ENCODE peak calls at places on chromosomes 13 and 19, in six cellular contexts. Y, C, W, N, D and T are unnamed samples.

GRCh38 chr13:51758691-51759090 is 45.3 kb downstream of the DHRS12 start:
- DNase-seq in W (no peak), D (no peak), Y (no peak), C (no peak), N (no peak), T (no peak)

GRCh38 chr19:15428956-15429824 is 10.4 kb upstream of the AKAP8L start:
- DNase-seq in N (no peak), Y (no peak), D (no peak), W (no peak), C (no peak), T (no peak)

GRCh38 chr13:44142911-44143665 is 230.5 kb upstream of the SERP2 start:
- DNase-seq in N (no peak), C (peak; percentile 29), Y (no peak), W (no peak), D (no peak), T (no peak)

GRCh38 chr19:35756373-35757230 is at the start of gene HSPB6:
- DNase-seq in D (no peak), W (no peak), N (peak; percentile 60), Y (peak; percentile 23), C (peak; percentile 83), T (no peak)

GRCh38 chr13:65829241-65830008 is 1400.7 kb downstream of the PCDH9 start:
- DNase-seq in N (no peak), Y (no peak), D (no peak), C (no peak), W (no peak), T (no peak)

GRCh38 chr13:41746259-41746658 is 214.7 kb downstream of the VWA8 start:
- DNase-seq in N (peak; percentile 77), Y (no peak), D (peak; percentile 30), C (peak; percentile 43), W (no peak), T (no peak)

GRCh38 chr13:111011899-111012298 is 97.0 kb upstream of the ANKRD10 start:
- DNase-seq in N (peak; percentile 5), W (no peak), D (no peak), Y (peak; percentile 21), C (no peak), T (no peak)

GRCh38 chr19:33290956-33291622 is 11.2 kb downstream of the CEBPA start:
- DNase-seq in D (no peak), Y (no peak), W (no peak), N (no peak), C (no peak), T (no peak)

GRCh38 chr13:100674363-100674847 is at the start of gene TMTC4:
- DNase-seq in D (no peak), C (no peak), Y (no peak), W (peak; percentile 27), N (no peak), T (no peak)

GRCh38 chr19:1956143-1956537 is 15.2 kb downstream of the CSNK1G2 start:
- DNase-seq in C (no peak), D (no peak), N (no peak), W (no peak), Y (no peak), T (no peak)

GRCh38 chr19:15779756-15780476 is 7.5 kb upstream of the OR10H5 start:
- DNase-seq in Y (no peak), C (peak; percentile 60), W (no peak), N (peak; percentile 21), D (no peak), T (no peak)

GRCh38 chr13:76991432-76991795 is 467 bp upstream of the CLN5 start:
- DNase-seq in N (no peak), W (no peak), D (no peak), C (no peak), Y (peak; percentile 92), T (peak; percentile 66)

GRCh38 chr13:92657565-92657964 is 569.0 kb upstream of the GPC6 start:
- DNase-seq in W (no peak), D (no peak), C (peak; percentile 67), N (no peak), Y (no peak), T (no peak)

GRCh38 chr19:33383722-33384292 is 10.3 kb downstream of the CEBPG start:
- DNase-seq in D (no peak), C (no peak), N (no peak), W (no peak), Y (no peak), T (no peak)

GRCh38 chr19:44653977-44654784 is 10.5 kb downstream of the PVR start:
- DNase-seq in N (peak; percentile 63), D (no peak), C (peak; percentile 68), W (peak; percentile 33), Y (peak; percentile 88), T (peak; percentile 90)

GRCh38 chr19:51394045-51394836 is 3.9 kb upstream of the C19orf84 start:
- DNase-seq in W (peak; percentile 83), Y (peak; percentile 99), C (peak; percentile 99), D (peak; percentile 96), N (peak; percentile 99), T (peak; percentile 93)

GRCh38 chr19:46901701-46902401 is 41.1 kb downstream of the ARHGAP35 start:
- DNase-seq in W (no peak), C (no peak), N (peak; percentile 52), Y (no peak), D (no peak), T (no peak)

GRCh38 chr19:50669319-50670101 is 20.3 kb downstream of the C19orf81 start:
- DNase-seq in W (no peak), Y (peak; percentile 57), D (no peak), N (peak; percentile 20), C (peak; percentile 50), T (peak; percentile 73)

GRCh38 chr19:55591555-55591954 is 7.8 kb downstream of the FIZ1 start:
- DNase-seq in D (no peak), C (no peak), W (no peak), N (no peak), Y (no peak), T (no peak)

GRCh38 chr13:109569938-109570711 is 216.3 kb downstream of the IRS2 start:
- DNase-seq in D (no peak), W (no peak), N (no peak), Y (peak; percentile 65), C (no peak), T (peak; percentile 14)

GRCh38 chr13:67725999-67726398 is 495.9 kb upstream of the PCDH9 start:
- DNase-seq in Y (no peak), W (no peak), N (no peak), D (no peak), C (no peak), T (no peak)

GRCh38 chr13:105278797-105279425 is 1256.6 kb downstream of the EFNB2 start:
- DNase-seq in C (no peak), N (no peak), D (no peak), W (no peak), Y (no peak), T (no peak)

GRCh38 chr13:42477588-42478190 is 96.3 kb upstream of the TNFSF11 start:
- DNase-seq in C (peak; percentile 43), N (no peak), Y (no peak), D (no peak), W (no peak), T (no peak)

GRCh38 chr19:18396471-18397241 is 766 bp downstream of the LRRC25 start:
- DNase-seq in N (no peak), Y (no peak), W (no peak), D (no peak), C (no peak), T (no peak)

GRCh38 chr19:48445606-48446481 is at the start of gene GRWD1:
- DNase-seq in W (peak; percentile 78), N (peak; percentile 93), D (peak; percentile 81), C (peak; percentile 97), Y (peak; percentile 98), T (peak; percentile 94)
- TF ChIP-seq CTCF in W (no peak), N (no peak), D (peak; percentile 6), C (peak; percentile 7), Y (no peak), T (no peak)

GRCh38 chr19:36973844-36974195 is 57.7 kb downstream of the ZNF568 start:
- DNase-seq in N (no peak), D (no peak), W (no peak), C (no peak), Y (no peak), T (no peak)

GRCh38 chr19:36972594-36972993 is 56.5 kb downstream of the ZNF568 start:
- DNase-seq in C (no peak), D (no peak), N (no peak), Y (no peak), W (no peak), T (no peak)

GRCh38 chr19:36973021-36973843 is 57.1 kb downstream of the ZNF568 start:
- DNase-seq in C (peak; percentile 87), N (peak; percentile 69), W (no peak), Y (peak; percentile 82), D (peak; percentile 29), T (peak; percentile 79)
- TF ChIP-seq CTCF in C (peak; percentile 80), N (peak; percentile 72), W (peak; percentile 14), Y (peak; percentile 48), D (peak; percentile 76), T (peak; percentile 31)

DNA sequence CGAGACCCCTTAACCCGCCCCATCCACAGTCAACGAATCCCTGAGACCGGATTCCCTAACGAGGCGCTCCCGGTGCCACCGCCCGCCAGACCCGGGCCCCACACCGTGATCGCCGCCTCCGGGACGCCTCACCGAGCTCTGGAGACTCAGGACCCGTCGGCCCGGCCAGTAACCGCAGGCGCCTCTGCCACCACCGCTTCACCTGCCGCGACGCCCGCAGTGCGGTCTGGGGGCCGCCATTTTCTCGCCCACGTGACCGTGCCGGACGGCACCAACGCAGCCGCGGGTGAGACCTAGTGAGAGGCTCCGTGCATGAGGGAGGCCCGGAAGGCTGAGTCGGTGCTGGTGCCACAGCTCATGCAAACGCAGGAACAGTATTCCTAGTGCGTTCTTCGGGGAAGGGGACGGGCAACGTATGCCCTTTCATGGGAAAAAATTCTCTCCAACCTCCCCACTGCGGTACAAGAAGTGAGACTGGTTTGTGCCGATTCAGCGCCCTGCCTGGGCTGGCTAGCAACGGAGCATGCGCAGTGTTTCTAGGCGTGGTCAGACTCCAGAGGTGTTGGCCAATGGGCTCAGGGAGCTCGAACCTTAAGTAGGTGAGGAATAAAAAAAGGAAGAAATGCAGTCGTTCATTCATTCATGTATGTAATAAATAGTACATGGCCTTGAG is at the start of gene DOHH:
- DNase-seq in Y (peak; percentile 97), D (peak; percentile 95), N (peak; percentile 94), C (peak; percentile 98), W (peak; percentile 85), T (peak; percentile 96)
- TF ChIP-seq CTCF in Y (no peak), D (no peak), N (no peak), C (no peak), W (no peak), T (no peak)

DNA sequence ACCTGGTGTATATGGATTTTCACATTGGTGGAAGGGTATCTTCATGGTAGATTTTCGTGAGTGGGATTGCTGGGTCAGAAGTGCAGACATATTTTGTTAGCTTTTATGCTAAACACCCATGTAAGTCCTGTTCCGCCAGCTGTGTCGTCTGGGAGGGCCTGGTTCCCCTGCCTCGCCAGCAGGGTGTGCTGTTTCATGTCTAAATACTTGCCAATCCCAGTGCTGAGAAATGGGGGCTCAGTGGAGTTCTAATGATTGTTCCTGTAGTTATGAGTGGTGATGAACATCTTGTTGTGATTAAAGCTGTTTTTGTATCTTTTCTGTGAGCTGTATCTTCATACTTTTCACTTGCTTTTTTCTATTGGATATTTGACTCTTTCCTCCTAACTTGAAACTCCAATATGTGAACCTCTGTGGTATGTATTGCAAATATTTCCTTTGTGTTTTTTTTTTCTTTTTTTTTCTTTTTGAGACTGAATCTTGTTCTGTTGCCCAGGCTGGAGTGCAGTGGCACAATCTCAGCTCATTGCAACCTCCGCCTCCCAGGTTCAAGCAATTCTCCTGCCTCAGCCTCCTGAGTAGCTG is 32.7 kb downstream of the KDM4B start:
- DNase-seq in D (no peak), W (no peak), Y (peak; percentile 44), C (peak; percentile 72), N (peak; percentile 88), T (peak; percentile 66)
- TF ChIP-seq CTCF in D (peak; percentile 77), W (peak; percentile 59), Y (peak; percentile 58), C (peak; percentile 86), N (peak; percentile 89), T (peak; percentile 55)